ENCODE peak calls at places on chromosomes 3 and 15, in five cellular contexts. K is HCT116, V is mesenchymal stem cell, Q is suprapubic skin, I is uterus. X is an unnamed sample.
A peak's percentile ranks its signal among the peaks of the same experiment; 100 is the strongest.

GRCh38 chr3:127002195-127003174 is 19.6 kb downstream of the PLXNA1 start:
- DNase-seq in Q (peak; percentile 92), K (no peak), V (peak; percentile 93), I (peak; percentile 84), X (peak; percentile 95)

GRCh38 chr3:16484216-16484615 is 29.3 kb downstream of the RFTN1 start:
- DNase-seq in V (peak; percentile 94), Q (no peak), K (no peak), I (peak; percentile 77), X (no peak)

GRCh38 chr3:142385078-142385477 is 62.8 kb downstream of the XRN1 start:
- DNase-seq in K (no peak), V (no peak), I (no peak), Q (no peak), X (no peak)

GRCh38 chr15:78969687-78970349 is 25.0 kb upstream of the CTSH start:
- DNase-seq in Q (no peak), V (no peak), K (no peak), I (no peak), X (no peak)

GRCh38 chr15:70722266-70723123 is 40.9 kb downstream of the UACA start:
- DNase-seq in K (peak; percentile 45), Q (no peak), I (no peak), V (peak; percentile 63), X (no peak)

GRCh38 chr15:86570738-86571137 is 491.1 kb downstream of the AGBL1 start:
- DNase-seq in Q (no peak), I (no peak), V (no peak), K (no peak), X (no peak)

GRCh38 chr3:122497425-122497824 is 17.3 kb downstream of the KPNA1 start:
- DNase-seq in I (no peak), Q (no peak), K (peak; percentile 45), V (peak; percentile 90), X (no peak)

GRCh38 chr3:48034000-48034516 is 17.8 kb upstream of the MAP4 start:
- DNase-seq in K (peak; percentile 80), I (no peak), V (peak; percentile 79), Q (no peak), X (no peak)

GRCh38 chr15:34280193-34280592 is 55.4 kb downstream of the EMC4 start:
- DNase-seq in I (no peak), V (no peak), Q (no peak), K (no peak), X (no peak)

GRCh38 chr3:121821421-121822199 is 13.2 kb downstream of the IQCB1 start:
- DNase-seq in V (peak; percentile 7), I (no peak), Q (no peak), K (no peak), X (no peak)

GRCh38 chr3:177452487-177452886 is 255.2 kb upstream of the TBL1XR1 start:
- DNase-seq in I (peak; percentile 46), V (peak; percentile 91), Q (no peak), K (no peak), X (no peak)

GRCh38 chr3:142618917-142619401 is 22.8 kb downstream of the PLS1 start:
- DNase-seq in Q (no peak), V (no peak), K (no peak), I (no peak), X (no peak)

GRCh38 chr3:197542741-197543454 is 12.9 kb downstream of the BDH1 start:
- DNase-seq in K (no peak), I (no peak), V (no peak), Q (no peak), X (no peak)

GRCh38 chr3:5239602-5240001 is 52.1 kb downstream of the EDEM1 start:
- DNase-seq in K (no peak), I (no peak), V (no peak), Q (no peak), X (no peak)

GRCh38 chr15:81653259-81653658 is 279.2 kb upstream of the TMC3 start:
- DNase-seq in V (no peak), Q (no peak), K (no peak), I (no peak), X (no peak)

GRCh38 chr3:65226287-65226686 is 538.5 kb upstream of the ADAMTS9 start:
- DNase-seq in Q (no peak), V (no peak), K (no peak), I (no peak), X (no peak)

GRCh38 chr15:38401101-38401500 is 52.8 kb upstream of the FAM98B start:
- DNase-seq in K (no peak), V (no peak), Q (no peak), I (no peak), X (no peak)

GRCh38 chr15:57218826-57219576 is 157.3 kb upstream of the CGNL1 start:
- DNase-seq in Q (no peak), I (no peak), K (no peak), V (peak; percentile 90), X (no peak)

GRCh38 chr3:101248786-101249185 is 71.6 kb downstream of the IMPG2 start:
- DNase-seq in K (no peak), Q (no peak), V (no peak), I (no peak), X (no peak)

GRCh38 chr3:38154625-38155255 is 10.6 kb upstream of the OXSR1 start:
- DNase-seq in V (no peak), I (no peak), K (no peak), Q (no peak), X (peak; percentile 8)

GRCh38 chr3:125406070-125406469 is 30.9 kb upstream of the ZNF148 start:
- DNase-seq in Q (no peak), K (no peak), V (no peak), I (no peak), X (no peak)

GRCh38 chr3:195160257-195160898 is 110.6 kb downstream of the XXYLT1 start:
- DNase-seq in V (peak; percentile 86), Q (no peak), I (peak; percentile 53), K (no peak), X (no peak)

GRCh38 chr3:157077565-157077991 is 82.4 kb downstream of the CCNL1 start:
- DNase-seq in Q (no peak), V (peak; percentile 76), I (no peak), K (no peak), X (peak; percentile 80)

GRCh38 chr3:100097919-100098896 is 16.1 kb downstream of the FILIP1L start:
- DNase-seq in K (no peak), I (no peak), V (no peak), Q (no peak), X (no peak)

GRCh38 chr3:126125341-126125740 is 41.4 kb upstream of the SLC41A3 start:
- DNase-seq in K (no peak), I (peak; percentile 2), Q (peak; percentile 16), V (no peak), X (no peak)

GRCh38 chr3:31486865-31487533 is 45.7 kb upstream of the STT3B start:
- DNase-seq in I (no peak), K (no peak), Q (no peak), V (no peak), X (peak; percentile 62)

GRCh38 chr15:66615175-66615495 is 49.3 kb upstream of the LCTL start:
- DNase-seq in K (no peak), V (no peak), I (no peak), Q (no peak), X (no peak)

GRCh38 chr3:14562441-14562840 is 22.3 kb upstream of the GRIP2 start:
- DNase-seq in I (no peak), V (no peak), Q (no peak), K (no peak), X (no peak)

GRCh38 chr15:80437492-80437891 is 33.3 kb downstream of the ARNT2 start:
- DNase-seq in I (no peak), V (no peak), Q (no peak), K (no peak), X (no peak)

GRCh38 chr15:68106656-68107055 is 52.5 kb downstream of the PIAS1 start:
- DNase-seq in I (no peak), V (peak; percentile 41), K (no peak), Q (no peak), X (no peak)

DNA sequence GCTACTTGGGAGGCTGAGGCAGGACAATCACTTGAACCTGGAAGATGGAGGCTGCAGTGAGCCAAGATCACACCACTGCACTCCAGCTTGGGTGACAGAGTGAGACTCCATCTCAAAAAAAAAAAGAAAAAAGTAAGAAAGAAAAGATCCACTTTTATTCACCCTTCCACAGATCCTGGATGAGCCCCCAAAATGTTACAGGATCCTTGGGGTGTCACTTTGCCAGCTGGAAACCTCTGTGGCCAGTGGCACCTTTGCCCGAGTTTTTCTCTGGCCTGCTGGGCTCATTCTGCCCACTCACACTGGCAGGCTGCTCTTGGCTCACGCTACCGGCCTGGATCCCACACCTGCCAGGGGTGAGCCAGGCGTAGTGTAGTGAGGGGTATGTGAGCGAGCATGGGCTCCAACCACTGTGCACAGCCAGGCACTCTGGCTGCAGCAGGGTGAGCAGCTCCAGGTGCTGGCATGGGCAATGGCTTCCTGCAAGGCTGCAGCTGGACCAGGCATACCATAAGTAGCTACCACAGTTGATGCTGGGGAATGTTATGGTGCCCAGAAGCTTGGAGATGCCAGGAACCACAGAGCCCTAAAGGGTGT is 57.8 kb upstream of the C15orf39 start:
- DNase-seq in Q (no peak), V (peak; percentile 44), I (no peak), K (no peak), X (no peak)
- H3K9me3 ChIP-seq in Q (peaks cover 7% of the 10 kb centered on the region), V (peaks cover 20% of the 10 kb centered on the region), I (peaks cover 24% of the 10 kb centered on the region), K (peaks cover 15% of the 10 kb centered on the region), X (peaks cover 41% of the 10 kb centered on the region)

GRCh38 chr3:7207092-7207491 is 346.2 kb downstream of the GRM7 start:
- DNase-seq in Q (no peak), I (no peak), K (no peak), V (no peak), X (no peak)
- H3K9me3 ChIP-seq in Q (no peaks in the 10 kb centered on the region), I (no peaks in the 10 kb centered on the region), K (no peaks in the 10 kb centered on the region), V (no peaks in the 10 kb centered on the region), X (no peaks in the 10 kb centered on the region)

DNA sequence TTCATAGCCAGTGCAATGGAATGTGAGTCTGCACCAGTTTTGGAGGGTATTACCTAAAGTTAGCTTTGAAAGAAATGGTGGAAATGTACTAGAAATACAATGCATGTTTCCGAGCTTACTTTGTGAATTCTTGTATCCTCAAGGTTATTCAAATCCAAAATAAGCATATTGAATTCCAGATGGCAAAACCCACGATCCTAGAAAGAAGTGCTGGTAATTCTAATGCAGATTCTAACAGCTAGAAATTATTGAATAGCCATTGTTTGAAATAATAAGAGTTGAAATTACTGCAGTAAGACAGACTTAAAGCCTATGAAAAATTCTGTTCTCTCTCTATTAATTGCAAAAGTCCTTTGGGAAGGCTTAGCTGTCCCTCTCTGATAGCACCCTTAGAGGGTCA is 258.4 kb downstream of the CHL1 start:
- DNase-seq in V (no peak), Q (no peak), K (no peak), I (no peak), X (no peak)
- H3K9me3 ChIP-seq in V (no peaks in the 10 kb centered on the region), Q (no peaks in the 10 kb centered on the region), K (peaks cover 23% of the 10 kb centered on the region), I (no peaks in the 10 kb centered on the region), X (no peaks in the 10 kb centered on the region)

DNA sequence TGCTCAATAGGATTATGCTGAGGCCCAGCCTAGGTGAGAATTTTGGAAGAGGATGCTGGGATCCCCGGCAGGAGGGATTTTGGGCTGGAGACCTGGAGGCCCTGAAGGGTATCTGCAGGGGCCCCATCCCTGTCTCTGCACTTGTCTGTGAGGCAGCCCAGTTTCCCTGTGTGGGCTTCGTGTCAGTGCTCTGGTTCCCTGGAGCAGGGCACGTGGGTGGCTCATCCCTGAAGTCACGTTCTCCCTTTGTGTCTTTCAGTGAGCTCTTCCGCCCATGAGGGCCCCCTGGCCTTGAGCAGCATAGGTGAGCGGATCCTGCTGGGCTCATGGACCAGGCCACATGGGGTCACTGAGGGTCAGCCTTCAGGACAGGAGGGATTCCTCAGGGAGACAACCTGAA is 217.9 kb downstream of the SNRPN start:
- DNase-seq in V (no peak), Q (no peak), I (no peak), K (no peak), X (no peak)
- H3K9me3 ChIP-seq in V (peaks cover 12% of the 10 kb centered on the region), Q (peaks cover 46% of the 10 kb centered on the region), I (peaks cover 14% of the 10 kb centered on the region), K (peaks cover 30% of the 10 kb centered on the region), X (peaks cover 23% of the 10 kb centered on the region)